ENCODE peak calls at places on chromosomes 11 and 22, in eight cellular contexts. I is astrocyte, F is stomach, V is ovary, W is PC-9, R is PC-3, J is IMR-90, N is transverse colon. T is an unnamed sample. For H3K4me1, the result is how much of the 10 kb centered on the place peaks cover.

GRCh38 chr11:66834539-66834845 is 8.7 kb upstream of the RCE1 start:
- DNase-seq in W (no peak), F (no peak), R (no peak), V (no peak), I (no peak), J (no peak), N (no peak), T (no peak)

GRCh38 chr11:44266056-44266780 is 43.7 kb downstream of the ALX4 start:
- DNase-seq in I (no peak), J (no peak), W (no peak), N (no peak), V (no peak), F (no peak), R (no peak), T (no peak)

GRCh38 chr22:44664149-44664548 is 37.9 kb upstream of the PRR5 start:
- DNase-seq in W (no peak), J (peak), R (no peak), I (peak), F (peak), V (no peak), N (peak), T (peak)

GRCh38 chr11:34181856-34182405 is 76.5 kb downstream of the NAT10 start:
- DNase-seq in F (no peak), I (no peak), R (no peak), V (no peak), W (no peak), N (no peak), J (no peak), T (no peak)

GRCh38 chr11:97963528-97964331 is 1057.0 kb upstream of the CNTN5 start:
- DNase-seq in R (no peak), I (peak), W (no peak), J (peak), V (no peak), F (no peak), N (no peak), T (no peak)

GRCh38 chr22:26586556-26587325 is 3.2 kb downstream of the TPST2 start:
- DNase-seq in J (no peak), I (no peak), N (peak), R (no peak), W (no peak), V (no peak), F (no peak), T (peak)

GRCh38 chr11:112723676-112724075 is 237.5 kb upstream of the NCAM1 start:
- DNase-seq in R (no peak), W (no peak), F (no peak), J (no peak), V (no peak), N (no peak), I (no peak), T (no peak)

GRCh38 chr11:14764899-14765527 is 121.4 kb downstream of the PDE3B start:
- DNase-seq in J (peak), W (no peak), I (peak), V (no peak), F (no peak), N (no peak), R (peak), T (peak)

GRCh38 chr11:12410006-12410728 is 32.8 kb downstream of the PARVA start:
- DNase-seq in N (no peak), R (peak), J (peak), I (peak), V (peak), W (peak), F (no peak), T (no peak)

GRCh38 chr22:34113381-34113780 is 193.1 kb upstream of the LARGE1 start:
- DNase-seq in I (no peak), J (no peak), W (no peak), N (no peak), V (no peak), R (no peak), F (no peak), T (no peak)

GRCh38 chr11:128939591-128939990 is 3.1 kb downstream of the TP53AIP1 start:
- DNase-seq in V (no peak), R (no peak), I (no peak), J (peak), F (no peak), N (no peak), W (no peak), T (no peak)

GRCh38 chr11:75795276-75796090 is 19.5 kb upstream of the UVRAG start:
- DNase-seq in J (no peak), W (no peak), V (no peak), N (no peak), R (peak), F (no peak), I (no peak), T (no peak)

GRCh38 chr11:108009497-108010360 is 1.0 kb downstream of the CUL5 start:
- DNase-seq in J (no peak), V (no peak), R (peak), N (no peak), W (peak), I (no peak), F (peak), T (no peak)

GRCh38 chr11:73176892-73177155 is 34.7 kb upstream of the FCHSD2 start:
- DNase-seq in V (no peak), J (no peak), N (no peak), I (no peak), F (no peak), R (peak), W (no peak), T (no peak)

GRCh38 chr11:57597461-57597892 is at the start of gene SERPING1:
- DNase-seq in J (no peak), I (no peak), N (peak), R (no peak), W (no peak), V (peak), F (peak), T (no peak)

GRCh38 chr11:28110839-28111235 is 2.6 kb downstream of the METTL15 start:
- DNase-seq in I (peak), J (no peak), N (no peak), W (peak), F (no peak), V (no peak), R (no peak), T (peak)

GRCh38 chr11:119651802-119652584 is 77.0 kb downstream of the NECTIN1 start:
- DNase-seq in I (no peak), J (no peak), F (no peak), R (no peak), V (no peak), N (no peak), W (no peak), T (no peak)

GRCh38 chr11:72398058-72398758 is 36.1 kb downstream of the CLPB start:
- DNase-seq in R (no peak), F (no peak), V (no peak), N (no peak), J (no peak), W (no peak), I (no peak), T (no peak)

GRCh38 chr11:76206327-76207081 is at the start of gene WNT11:
- DNase-seq in J (no peak), V (peak), F (peak), W (peak), R (peak), I (no peak), N (peak), T (peak)

GRCh38 chr22:33883561-33883960 is 36.7 kb downstream of the LARGE1 start:
- DNase-seq in F (no peak), J (no peak), W (peak), V (no peak), N (no peak), R (peak), I (peak), T (no peak)

GRCh38 chr11:34707462-34707840 is 86.6 kb downstream of the EHF start:
- DNase-seq in I (no peak), N (no peak), J (no peak), R (no peak), W (peak), F (no peak), V (no peak), T (no peak)

GRCh38 chr11:69305885-69306540 is 12.1 kb downstream of the MYEOV start:
- DNase-seq in J (no peak), I (no peak), R (no peak), V (no peak), W (no peak), N (no peak), F (no peak), T (no peak)

GRCh38 chr11:16979708-16980622 is 34.2 kb downstream of the PLEKHA7 start:
- DNase-seq in N (no peak), I (no peak), V (no peak), R (no peak), F (no peak), J (no peak), W (no peak), T (no peak)

GRCh38 chr22:38073150-38074130 is 10.5 kb downstream of the SLC16A8 start:
- DNase-seq in J (no peak), W (no peak), I (no peak), R (no peak), F (no peak), N (no peak), V (no peak), T (no peak)

GRCh38 chr11:111582163-111582562 is 20.1 kb upstream of the SIK2 start:
- DNase-seq in F (no peak), V (no peak), N (no peak), J (no peak), I (no peak), W (no peak), R (no peak), T (no peak)

GRCh38 chr11:117303101-117303500 is 12.0 kb downstream of the BACE1-AS start:
- DNase-seq in V (no peak), F (no peak), R (no peak), J (no peak), I (no peak), N (no peak), W (no peak), T (no peak)

GRCh38 chr11:132911186-132911585 is 621.1 kb downstream of the OPCML start:
- DNase-seq in I (peak), J (peak), R (no peak), F (no peak), N (no peak), V (no peak), W (no peak), T (no peak)

GRCh38 chr11:101444851-101445250 is 139.0 kb downstream of the TRPC6 start:
- DNase-seq in V (no peak), R (no peak), I (no peak), J (no peak), N (no peak), F (no peak), W (no peak), T (no peak)

DNA sequence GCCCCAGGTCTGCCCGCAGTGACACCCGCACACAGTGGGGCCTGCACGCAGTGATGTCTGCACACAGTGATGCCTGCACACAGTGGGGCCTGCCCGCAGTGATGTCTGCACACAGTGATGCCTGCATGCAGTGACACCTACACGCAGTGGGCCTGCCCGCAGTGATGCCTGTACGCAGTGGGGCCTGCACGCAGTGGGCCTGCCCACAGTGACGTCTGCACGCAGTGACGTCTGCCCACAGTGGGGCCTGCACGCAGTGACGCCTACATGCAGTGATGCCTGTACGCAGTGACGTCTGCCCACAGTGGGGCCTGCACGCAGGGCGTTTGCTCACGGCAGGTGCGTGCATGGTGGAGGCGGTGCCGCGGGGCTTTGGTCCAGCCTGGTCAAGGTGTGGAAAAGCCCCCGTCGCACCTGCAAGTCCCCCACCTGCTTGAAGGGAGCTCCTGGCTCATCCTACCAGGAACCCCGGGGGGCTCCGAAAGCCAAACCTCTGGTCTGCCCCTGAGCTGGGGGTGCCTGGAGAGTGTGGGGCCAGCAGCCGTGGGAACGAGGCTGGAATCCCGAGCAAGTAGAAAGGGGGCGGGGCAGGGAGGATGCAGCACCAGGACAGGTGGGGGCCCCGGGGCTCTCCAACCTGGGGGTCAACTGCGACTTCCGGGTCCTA is 8.9 kb upstream of the SYT8 start:
- DNase-seq in V (no peak), R (no peak), J (no peak), W (no peak), I (no peak), N (no peak), F (no peak), T (no peak)
- H3K4me1 ChIP-seq in V (under half), R (under half), J (under half), W (under half), I (under half), N (under half), F (half or more), T (under half)

DNA sequence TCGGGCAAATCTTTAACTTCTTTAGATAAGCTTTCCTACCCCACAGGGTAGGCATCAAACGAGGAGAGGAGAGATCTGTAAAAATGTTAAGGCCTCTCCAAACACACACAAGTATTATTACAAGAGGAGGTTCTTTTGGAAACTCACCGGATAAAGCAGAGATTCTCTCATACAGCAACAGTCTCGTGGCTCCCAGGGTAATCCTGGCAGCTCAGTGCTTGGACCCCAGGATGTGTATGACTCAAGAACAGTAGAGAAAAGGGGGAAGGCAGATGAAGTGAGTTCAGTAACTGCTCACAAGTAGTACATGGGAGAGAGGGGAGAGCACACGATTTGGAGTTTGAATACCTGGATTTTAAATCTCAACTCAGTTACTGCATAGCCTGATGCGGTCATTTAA is 120.9 kb downstream of the FEZ1 start:
- DNase-seq in V (no peak), J (no peak), F (no peak), R (no peak), W (no peak), N (no peak), I (peak), T (no peak)
- H3K4me1 ChIP-seq in V (under half), J (under half), F (under half), R (under half), W (under half), N (under half), I (under half), T (under half)

DNA sequence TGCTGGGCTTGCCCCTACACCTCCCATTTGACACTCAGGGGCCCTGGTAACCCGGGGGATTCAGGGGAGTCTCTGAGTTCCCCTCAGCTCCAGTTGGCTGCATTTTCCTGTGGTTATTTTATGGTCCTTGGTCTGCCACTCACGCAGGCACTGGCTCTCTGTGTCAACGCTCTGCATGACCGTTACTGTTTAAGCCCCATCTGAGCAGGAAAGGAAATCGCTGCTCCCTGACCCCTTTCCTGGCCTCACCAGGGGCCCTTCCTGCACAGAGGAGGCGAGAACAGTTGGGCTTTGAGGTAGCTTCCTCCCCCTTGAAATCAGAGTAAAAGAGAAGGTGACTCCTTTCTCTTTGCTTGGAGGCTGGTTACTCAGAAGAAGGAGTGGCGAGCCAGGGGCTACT is 2.4 kb downstream of the C1QTNF4 start:
- DNase-seq in V (no peak), F (no peak), R (no peak), W (no peak), N (no peak), J (no peak), I (no peak), T (no peak)
- H3K4me1 ChIP-seq in V (under half), F (under half), R (under half), W (under half), N (under half), J (under half), I (under half), T (under half)

DNA sequence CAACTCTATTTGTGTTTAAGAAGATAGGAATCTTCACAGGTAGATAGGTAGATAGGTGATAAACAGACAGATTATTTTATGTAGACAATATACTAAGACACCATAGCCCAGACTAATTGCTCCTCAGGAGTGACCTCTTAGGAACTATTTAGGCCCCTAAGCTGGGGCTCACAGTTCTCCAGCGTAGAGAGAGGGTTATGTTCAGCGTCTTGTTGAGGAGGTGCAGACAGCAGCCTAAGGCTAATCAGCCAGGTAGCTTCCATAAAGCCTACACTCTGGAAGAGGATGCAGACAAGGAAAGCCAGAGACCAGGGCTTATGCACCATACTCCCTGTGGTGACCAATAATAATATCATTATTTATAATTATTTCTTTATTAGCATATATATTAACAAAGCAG is 705.2 kb downstream of the LRRC4C start:
- DNase-seq in W (no peak), V (no peak), F (no peak), R (no peak), N (no peak), I (no peak), J (no peak), T (no peak)
- H3K4me1 ChIP-seq in W (under half), V (under half), F (under half), R (under half), N (under half), I (under half), J (under half), T (under half)

T was measured in CD4-positive, CD25-positive, alpha-beta regulatory T cell.